ENCODE peak calls at places on chromosomes 1 and 21, in eight cellular contexts. One of them, this sample, is unnamed.

GRCh38 chr1:233843523-233844204 is 60.8 kb upstream of the SLC35F3 start:
- DNase-seq in activated CD4-positive, CD25-positive, alpha-beta regulatory T cell treated with anti-CD3 and anti-CD28 coated beads, Interleukin-2, amount 50 U/mL, for 72 hours: no peak
- DNase-seq in NCI-H1105 treated with DMSO at 0.1 percent for 48 hours: no peak
- DNase-seq in bronchial epithelial cell: no peak
- DNase-seq in left cardiac atrium: no peak
- DNase-seq in astrocyte of the spinal cord: peak
- DNase-seq in left kidney: peak
- DNase-seq in M059J: peak
- DNase-seq in this sample: peak

GRCh38 chr1:203133969-203134725 is 6.6 kb downstream of the ADORA1 start:
- DNase-seq in activated CD4-positive, CD25-positive, alpha-beta regulatory T cell treated with anti-CD3 and anti-CD28 coated beads, Interleukin-2, amount 50 U/mL, for 72 hours: no peak
- DNase-seq in left kidney: peak
- DNase-seq in left cardiac atrium: no peak
- DNase-seq in NCI-H1105 treated with DMSO at 0.1 percent for 48 hours: no peak
- DNase-seq in M059J: no peak
- DNase-seq in astrocyte of the spinal cord: no peak
- DNase-seq in bronchial epithelial cell: peak
- DNase-seq in this sample: peak

GRCh38 chr1:165241952-165242351 is 114.6 kb downstream of the LMX1A start:
- DNase-seq in left cardiac atrium: no peak
- DNase-seq in astrocyte of the spinal cord: no peak
- DNase-seq in bronchial epithelial cell: no peak
- DNase-seq in M059J: no peak
- DNase-seq in left kidney: no peak
- DNase-seq in NCI-H1105 treated with DMSO at 0.1 percent for 48 hours: no peak
- DNase-seq in activated CD4-positive, CD25-positive, alpha-beta regulatory T cell treated with anti-CD3 and anti-CD28 coated beads, Interleukin-2, amount 50 U/mL, for 72 hours: no peak
- DNase-seq in this sample: no peak

GRCh38 chr1:1246601-1247340 is at the start of gene C1QTNF12:
- DNase-seq in NCI-H1105 treated with DMSO at 0.1 percent for 48 hours: no peak
- DNase-seq in left kidney: peak
- DNase-seq in bronchial epithelial cell: no peak
- DNase-seq in activated CD4-positive, CD25-positive, alpha-beta regulatory T cell treated with anti-CD3 and anti-CD28 coated beads, Interleukin-2, amount 50 U/mL, for 72 hours: no peak
- DNase-seq in astrocyte of the spinal cord: no peak
- DNase-seq in left cardiac atrium: no peak
- DNase-seq in M059J: no peak
- DNase-seq in this sample: no peak

GRCh38 chr1:170145691-170146676 is at the start of gene NTMT2:
- DNase-seq in NCI-H1105 treated with DMSO at 0.1 percent for 48 hours: peak
- DNase-seq in activated CD4-positive, CD25-positive, alpha-beta regulatory T cell treated with anti-CD3 and anti-CD28 coated beads, Interleukin-2, amount 50 U/mL, for 72 hours: no peak
- DNase-seq in astrocyte of the spinal cord: no peak
- DNase-seq in bronchial epithelial cell: peak
- DNase-seq in left cardiac atrium: peak
- DNase-seq in M059J: peak
- DNase-seq in left kidney: no peak
- DNase-seq in this sample: no peak

GRCh38 chr1:232891656-232892317 is 58.6 kb upstream of the NTPCR start:
- DNase-seq in M059J: no peak
- DNase-seq in bronchial epithelial cell: no peak
- DNase-seq in NCI-H1105 treated with DMSO at 0.1 percent for 48 hours: no peak
- DNase-seq in left kidney: no peak
- DNase-seq in activated CD4-positive, CD25-positive, alpha-beta regulatory T cell treated with anti-CD3 and anti-CD28 coated beads, Interleukin-2, amount 50 U/mL, for 72 hours: no peak
- DNase-seq in astrocyte of the spinal cord: no peak
- DNase-seq in left cardiac atrium: no peak
- DNase-seq in this sample: no peak

GRCh38 chr1:61264825-61265242 is 182.5 kb downstream of the NFIA start:
- DNase-seq in NCI-H1105 treated with DMSO at 0.1 percent for 48 hours: no peak
- DNase-seq in M059J: no peak
- DNase-seq in activated CD4-positive, CD25-positive, alpha-beta regulatory T cell treated with anti-CD3 and anti-CD28 coated beads, Interleukin-2, amount 50 U/mL, for 72 hours: no peak
- DNase-seq in left cardiac atrium: no peak
- DNase-seq in bronchial epithelial cell: no peak
- DNase-seq in left kidney: no peak
- DNase-seq in astrocyte of the spinal cord: no peak
- DNase-seq in this sample: no peak

GRCh38 chr1:29651684-29652665 is 415.7 kb downstream of the PTPRU start:
- DNase-seq in activated CD4-positive, CD25-positive, alpha-beta regulatory T cell treated with anti-CD3 and anti-CD28 coated beads, Interleukin-2, amount 50 U/mL, for 72 hours: no peak
- DNase-seq in astrocyte of the spinal cord: no peak
- DNase-seq in left cardiac atrium: no peak
- DNase-seq in NCI-H1105 treated with DMSO at 0.1 percent for 48 hours: no peak
- DNase-seq in left kidney: no peak
- DNase-seq in M059J: no peak
- DNase-seq in bronchial epithelial cell: no peak
- DNase-seq in this sample: no peak

GRCh38 chr1:54477153-54477561 is 70.9 kb upstream of the ACOT11 start:
- DNase-seq in astrocyte of the spinal cord: no peak
- DNase-seq in M059J: no peak
- DNase-seq in left cardiac atrium: no peak
- DNase-seq in bronchial epithelial cell: no peak
- DNase-seq in NCI-H1105 treated with DMSO at 0.1 percent for 48 hours: no peak
- DNase-seq in left kidney: no peak
- DNase-seq in activated CD4-positive, CD25-positive, alpha-beta regulatory T cell treated with anti-CD3 and anti-CD28 coated beads, Interleukin-2, amount 50 U/mL, for 72 hours: no peak
- DNase-seq in this sample: no peak

GRCh38 chr21:34093083-34093482 is 19.7 kb downstream of the MRPS6 start:
- DNase-seq in left kidney: no peak
- DNase-seq in NCI-H1105 treated with DMSO at 0.1 percent for 48 hours: no peak
- DNase-seq in bronchial epithelial cell: no peak
- DNase-seq in astrocyte of the spinal cord: no peak
- DNase-seq in M059J: no peak
- DNase-seq in left cardiac atrium: no peak
- DNase-seq in activated CD4-positive, CD25-positive, alpha-beta regulatory T cell treated with anti-CD3 and anti-CD28 coated beads, Interleukin-2, amount 50 U/mL, for 72 hours: no peak
- DNase-seq in this sample: no peak

GRCh38 chr1:227782226-227782625 is 33.2 kb upstream of the PRSS38 start:
- DNase-seq in astrocyte of the spinal cord: no peak
- DNase-seq in left cardiac atrium: no peak
- DNase-seq in M059J: no peak
- DNase-seq in bronchial epithelial cell: no peak
- DNase-seq in activated CD4-positive, CD25-positive, alpha-beta regulatory T cell treated with anti-CD3 and anti-CD28 coated beads, Interleukin-2, amount 50 U/mL, for 72 hours: no peak
- DNase-seq in NCI-H1105 treated with DMSO at 0.1 percent for 48 hours: no peak
- DNase-seq in left kidney: no peak
- DNase-seq in this sample: no peak

GRCh38 chr1:73909043-73909567 is 288.9 kb downstream of the LRRIQ3 start:
- DNase-seq in bronchial epithelial cell: no peak
- DNase-seq in NCI-H1105 treated with DMSO at 0.1 percent for 48 hours: peak
- DNase-seq in M059J: no peak
- DNase-seq in activated CD4-positive, CD25-positive, alpha-beta regulatory T cell treated with anti-CD3 and anti-CD28 coated beads, Interleukin-2, amount 50 U/mL, for 72 hours: no peak
- DNase-seq in left cardiac atrium: no peak
- DNase-seq in astrocyte of the spinal cord: no peak
- DNase-seq in left kidney: peak
- DNase-seq in this sample: no peak

GRCh38 chr1:85245891-85246290 is 13.6 kb downstream of the C1orf52 start:
- DNase-seq in left kidney: no peak
- DNase-seq in left cardiac atrium: no peak
- DNase-seq in astrocyte of the spinal cord: no peak
- DNase-seq in activated CD4-positive, CD25-positive, alpha-beta regulatory T cell treated with anti-CD3 and anti-CD28 coated beads, Interleukin-2, amount 50 U/mL, for 72 hours: no peak
- DNase-seq in NCI-H1105 treated with DMSO at 0.1 percent for 48 hours: no peak
- DNase-seq in bronchial epithelial cell: no peak
- DNase-seq in M059J: no peak
- DNase-seq in this sample: no peak

GRCh38 chr1:33257759-33258712 is 1.7 kb downstream of the ZNF362 start:
- DNase-seq in bronchial epithelial cell: peak
- DNase-seq in M059J: no peak
- DNase-seq in activated CD4-positive, CD25-positive, alpha-beta regulatory T cell treated with anti-CD3 and anti-CD28 coated beads, Interleukin-2, amount 50 U/mL, for 72 hours: no peak
- DNase-seq in left kidney: peak
- DNase-seq in astrocyte of the spinal cord: no peak
- DNase-seq in left cardiac atrium: no peak
- DNase-seq in NCI-H1105 treated with DMSO at 0.1 percent for 48 hours: no peak
- DNase-seq in this sample: no peak

GRCh38 chr1:238592586-238592985 is 701.9 kb upstream of the ZP4 start:
- DNase-seq in bronchial epithelial cell: no peak
- DNase-seq in activated CD4-positive, CD25-positive, alpha-beta regulatory T cell treated with anti-CD3 and anti-CD28 coated beads, Interleukin-2, amount 50 U/mL, for 72 hours: no peak
- DNase-seq in M059J: no peak
- DNase-seq in NCI-H1105 treated with DMSO at 0.1 percent for 48 hours: no peak
- DNase-seq in left kidney: peak
- DNase-seq in astrocyte of the spinal cord: no peak
- DNase-seq in left cardiac atrium: no peak
- DNase-seq in this sample: no peak

GRCh38 chr1:81118550-81118949 is 682.2 kb upstream of the ADGRL2 start:
- DNase-seq in NCI-H1105 treated with DMSO at 0.1 percent for 48 hours: no peak
- DNase-seq in M059J: no peak
- DNase-seq in left cardiac atrium: no peak
- DNase-seq in activated CD4-positive, CD25-positive, alpha-beta regulatory T cell treated with anti-CD3 and anti-CD28 coated beads, Interleukin-2, amount 50 U/mL, for 72 hours: no peak
- DNase-seq in bronchial epithelial cell: peak
- DNase-seq in left kidney: no peak
- DNase-seq in astrocyte of the spinal cord: no peak
- DNase-seq in this sample: peak

GRCh38 chr21:25907573-25908275 is 173.0 kb downstream of the GABPA start:
- DNase-seq in astrocyte of the spinal cord: no peak
- DNase-seq in left kidney: peak
- DNase-seq in M059J: no peak
- DNase-seq in bronchial epithelial cell: no peak
- DNase-seq in NCI-H1105 treated with DMSO at 0.1 percent for 48 hours: no peak
- DNase-seq in left cardiac atrium: no peak
- DNase-seq in activated CD4-positive, CD25-positive, alpha-beta regulatory T cell treated with anti-CD3 and anti-CD28 coated beads, Interleukin-2, amount 50 U/mL, for 72 hours: no peak
- DNase-seq in this sample: no peak

GRCh38 chr1:219699870-219700269 is 87.0 kb upstream of the ZC3H11B start:
- DNase-seq in M059J: peak
- DNase-seq in left kidney: no peak
- DNase-seq in NCI-H1105 treated with DMSO at 0.1 percent for 48 hours: no peak
- DNase-seq in bronchial epithelial cell: peak
- DNase-seq in astrocyte of the spinal cord: peak
- DNase-seq in activated CD4-positive, CD25-positive, alpha-beta regulatory T cell treated with anti-CD3 and anti-CD28 coated beads, Interleukin-2, amount 50 U/mL, for 72 hours: no peak
- DNase-seq in left cardiac atrium: no peak
- DNase-seq in this sample: peak

This sample was measured in PC-3.